ENCODE peak calls at places on chromosome 14, in eight cellular contexts. H is A549, L is neural progenitor cell, F is nephron progenitor cell, R is mammary epithelial cell, T is HFFc6, O is uterus, P is foreskin fibroblast. V is an unnamed sample.

GRCh38 chr14:105019861-105020814 is 745 bp downstream of the CDCA4 start:
- DNase-seq in H (peak), L (peak), F (peak), R (no peak), T (no peak), O (peak), P (peak), V (no peak)

GRCh38 chr14:23694085-23694975 is 58.2 kb downstream of the DHRS2 start:
- DNase-seq in H (peak), L (no peak), F (peak), R (peak), T (no peak), O (no peak), P (peak), V (peak)

GRCh38 chr14:33165144-33165925 is 226.7 kb downstream of the NPAS3 start:
- DNase-seq in H (no peak), L (peak), F (peak), R (no peak), T (peak), O (no peak), P (peak), V (peak)

GRCh38 chr14:32940711-32941667 is 2.3 kb downstream of the NPAS3 start:
- DNase-seq in H (no peak), L (no peak), F (no peak), R (no peak), T (no peak), O (no peak), P (no peak), V (no peak)

GRCh38 chr14:49220492-49220891 is 365.7 kb downstream of the RPS29 start:
- DNase-seq in H (no peak), L (peak), F (peak), R (no peak), T (no peak), O (no peak), P (no peak), V (no peak)

GRCh38 chr14:61466905-61467280 is 145.5 kb downstream of the PRKCH start:
- DNase-seq in H (no peak), L (no peak), F (no peak), R (no peak), T (no peak), O (no peak), P (no peak), V (no peak)

GRCh38 chr14:37343307-37344094 is 145.8 kb downstream of the MIPOL1 start:
- DNase-seq in H (no peak), L (no peak), F (no peak), R (no peak), T (no peak), O (no peak), P (no peak), V (peak)

GRCh38 chr14:33564774-33565630 is 385.9 kb downstream of the EGLN3 start:
- DNase-seq in H (no peak), L (no peak), F (no peak), R (peak), T (peak), O (no peak), P (peak), V (no peak)

GRCh38 chr14:44981198-44981597 is 19.2 kb downstream of the TOGARAM1 start:
- DNase-seq in H (no peak), L (no peak), F (no peak), R (no peak), T (no peak), O (no peak), P (no peak), V (no peak)

GRCh38 chr14:47822326-47822725 is 146.9 kb upstream of the MDGA2 start:
- DNase-seq in H (no peak), L (no peak), F (no peak), R (no peak), T (no peak), O (no peak), P (no peak), V (no peak)

GRCh38 chr14:93543766-93544165 is 113.0 kb downstream of the UNC79 start:
- DNase-seq in H (peak), L (peak), F (no peak), R (peak), T (peak), O (no peak), P (peak), V (no peak)

GRCh38 chr14:95268350-95268749 is 51.4 kb downstream of the CLMN start:
- DNase-seq in H (no peak), L (no peak), F (no peak), R (no peak), T (no peak), O (no peak), P (no peak), V (no peak)

GRCh38 chr14:105483300-105484068 is 3.2 kb upstream of the CRIP1 start:
- DNase-seq in H (peak), L (no peak), F (no peak), R (no peak), T (no peak), O (peak), P (no peak), V (no peak)

GRCh38 chr14:92780444-92780843 is 13.7 kb upstream of the GOLGA5 start:
- DNase-seq in H (peak), L (no peak), F (no peak), R (peak), T (peak), O (no peak), P (peak), V (peak)

GRCh38 chr14:24130717-24131548 is 474 bp downstream of the FITM1 start:
- DNase-seq in H (no peak), L (no peak), F (no peak), R (no peak), T (no peak), O (no peak), P (no peak), V (no peak)

GRCh38 chr14:86296173-86296572 is 766.2 kb downstream of the FLRT2 start:
- DNase-seq in H (no peak), L (no peak), F (no peak), R (no peak), T (peak), O (no peak), P (peak), V (peak)

GRCh38 chr14:68942281-68943035 is 36.6 kb downstream of the ACTN1 start:
- DNase-seq in H (peak), L (no peak), F (no peak), R (no peak), T (peak), O (no peak), P (no peak), V (no peak)

GRCh38 chr14:71590131-71590530 is 342.1 kb upstream of the RGS6 start:
- DNase-seq in H (no peak), L (no peak), F (no peak), R (no peak), T (no peak), O (no peak), P (no peak), V (no peak)

GRCh38 chr14:75022655-75023054 is 19.9 kb downstream of the EIF2B2 start:
- DNase-seq in H (peak), L (peak), F (peak), R (no peak), T (no peak), O (no peak), P (peak), V (no peak)

GRCh38 chr14:75234173-75234855 is 44.3 kb upstream of the FOS start:
- DNase-seq in H (peak), L (no peak), F (no peak), R (no peak), T (peak), O (peak), P (peak), V (no peak)

GRCh38 chr14:36052063-36052462 is 124.5 kb downstream of the PTCSC3 start:
- DNase-seq in H (no peak), L (no peak), F (no peak), R (no peak), T (no peak), O (no peak), P (no peak), V (no peak)

DNA sequence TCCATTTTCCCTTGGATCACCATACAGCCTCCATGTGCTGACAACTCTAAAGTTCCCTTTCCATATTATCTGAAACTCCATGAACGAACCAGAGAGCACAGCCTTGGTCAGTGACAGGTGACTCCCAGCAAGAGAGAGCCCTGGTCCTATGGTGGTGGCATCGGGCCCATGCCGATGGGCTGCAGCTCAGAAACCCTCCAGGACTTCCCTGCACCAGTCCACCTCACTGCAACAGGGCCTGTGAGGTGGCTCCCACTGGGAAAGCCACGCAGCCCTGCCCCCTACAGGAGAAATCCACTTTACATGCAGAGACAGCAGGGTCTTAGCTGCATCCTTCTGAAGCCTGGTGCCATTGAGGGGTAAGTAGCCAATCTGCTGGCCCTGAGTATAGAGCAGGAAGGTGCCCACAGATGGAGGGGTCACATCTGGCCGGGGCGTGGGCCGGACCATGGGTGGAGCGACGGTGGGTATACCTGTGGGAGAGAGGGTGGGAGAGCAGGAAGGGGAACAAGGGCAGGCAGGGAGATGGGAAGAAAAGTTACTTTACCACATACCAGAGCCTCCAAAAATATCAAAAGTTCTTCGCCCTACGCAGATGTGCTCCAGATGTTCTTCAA is 24.7 kb downstream of the RTRAF start:
- DNase-seq in H (peak), L (peak), F (peak), R (no peak), T (no peak), O (no peak), P (peak), V (no peak)
- TF ChIP-seq CTCF in H (no peak), L (peak), F (no peak), R (no peak), T (peak), O (no peak), P (no peak), V (no peak)

DNA sequence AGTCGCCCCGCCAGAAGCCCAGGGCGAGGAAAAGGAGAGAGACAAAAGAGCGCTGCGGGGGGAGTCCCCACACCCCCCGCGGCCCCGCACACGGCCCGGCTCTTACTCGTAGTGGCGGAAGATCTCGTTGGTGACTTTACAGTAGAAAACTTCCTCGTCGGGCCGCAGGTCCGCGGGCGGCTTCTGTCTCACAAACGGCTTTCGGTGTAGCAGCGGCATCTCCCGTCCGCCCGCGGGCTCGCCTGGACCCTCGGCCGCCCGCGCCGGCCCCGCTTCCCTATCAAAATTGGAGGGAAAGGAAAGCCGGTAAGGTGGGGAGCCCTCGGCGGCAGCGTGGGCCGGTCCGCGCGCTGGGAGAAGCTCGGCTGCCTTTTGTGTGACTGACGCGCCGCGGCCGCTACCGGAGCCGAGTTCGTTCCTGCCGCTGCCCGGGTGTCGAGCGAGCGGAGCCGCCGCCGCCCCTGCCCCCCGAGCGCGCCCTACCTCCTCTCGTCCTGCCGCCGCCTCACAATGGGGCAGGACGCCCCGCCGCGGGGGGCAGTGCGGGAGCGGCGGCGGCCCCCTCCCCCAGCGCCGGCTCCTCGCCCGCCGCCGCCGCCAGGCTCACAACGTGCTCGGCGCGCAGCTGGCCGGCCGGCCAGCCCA is 652 bp downstream of the BAZ1A start:
- DNase-seq in H (peak), L (peak), F (peak), R (peak), T (peak), O (peak), P (peak), V (no peak)
- TF ChIP-seq CTCF in H (no peak), L (no peak), F (no peak), R (peak), T (no peak), O (no peak), P (no peak), V (peak)

DNA sequence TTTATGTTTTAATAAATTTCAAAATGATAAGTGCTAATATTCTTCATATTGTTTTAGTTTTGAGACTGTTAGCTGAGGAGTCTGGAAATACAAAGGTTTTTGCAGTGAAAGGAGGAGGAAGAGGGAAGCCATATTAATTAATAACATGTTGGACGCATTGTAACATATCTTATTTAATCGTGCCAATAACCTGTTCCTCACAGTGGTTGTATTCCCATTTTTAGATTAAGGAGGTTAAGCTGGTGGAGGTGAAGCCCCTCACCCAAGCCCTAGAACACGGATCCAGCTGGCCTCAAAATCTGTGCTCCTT is 92.4 kb downstream of the EML1 start:
- DNase-seq in H (no peak), L (no peak), F (no peak), R (no peak), T (no peak), O (no peak), P (no peak), V (no peak)
- TF ChIP-seq CTCF in H (no peak), L (no peak), F (no peak), R (no peak), T (no peak), O (no peak), P (no peak), V (no peak)

GRCh38 chr14:21197418-21198205 is 41.7 kb upstream of the OR5AU1 start:
- DNase-seq in H (no peak), L (no peak), F (no peak), R (no peak), T (no peak), O (no peak), P (peak), V (no peak)
- TF ChIP-seq CTCF in H (no peak), L (no peak), F (no peak), R (no peak), T (no peak), O (no peak), P (no peak), V (no peak)

DNA sequence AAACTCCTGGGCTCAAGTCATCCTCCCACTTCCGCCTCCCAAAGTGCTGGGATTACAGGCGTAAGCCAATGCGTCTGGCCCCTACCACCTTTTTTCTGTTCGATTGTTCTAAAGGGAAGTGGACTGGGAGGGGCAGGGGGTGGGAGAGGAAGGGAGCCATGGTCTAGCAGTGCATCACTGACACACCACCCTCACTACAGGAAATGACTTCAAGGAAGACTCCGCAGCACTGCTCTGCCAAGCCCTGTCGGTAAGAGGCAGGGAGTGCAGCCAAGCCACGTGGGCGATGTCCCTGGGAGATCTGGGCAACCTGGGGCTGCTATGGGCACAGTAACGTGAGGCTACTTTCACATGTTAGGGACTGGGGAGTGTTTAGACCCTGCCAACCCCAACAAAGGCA is 18.0 kb downstream of the LRRC74A start:
- DNase-seq in H (peak), L (peak), F (no peak), R (no peak), T (no peak), O (peak), P (peak), V (no peak)
- TF ChIP-seq CTCF in H (no peak), L (no peak), F (no peak), R (no peak), T (peak), O (peak), P (no peak), V (no peak)